ENCODE peak calls at places on chromosomes 5 and 9, in four cellular contexts. E, H, Q and N are unnamed samples.

GRCh38 chr9:77712533-77713130 is 64.5 kb upstream of the GNA14 start:
- DNase-seq in E (no peak), H (no peak), Q (no peak), N (no peak)

GRCh38 chr9:135029871-135030710 is 57.4 kb upstream of the OLFM1 start:
- DNase-seq in E (no peak), H (no peak), Q (no peak), N (no peak)

GRCh38 chr5:103234239-103234975 is 24.2 kb upstream of the MACIR start:
- DNase-seq in E (no peak), H (no peak), Q (no peak), N (no peak)

GRCh38 chr9:111599092-111599947 is at the start of gene PTGR1:
- DNase-seq in E (peak; percentile 38), H (peak; percentile 91), Q (peak; percentile 75), N (peak; percentile 88)

GRCh38 chr5:142472306-142472951 is 147.6 kb upstream of the SPRY4 start:
- DNase-seq in E (no peak), H (no peak), Q (no peak), N (no peak)

GRCh38 chr9:136019041-136019680 is 58.0 kb upstream of the UBAC1 start:
- DNase-seq in E (no peak), H (no peak), Q (no peak), N (peak; percentile 47)

GRCh38 chr9:89528131-89528530 is 30.2 kb upstream of the SEMA4D start:
- DNase-seq in E (no peak), H (no peak), Q (no peak), N (no peak)

GRCh38 chr5:172931001-172931536 is 28.2 kb upstream of the RPL26L1 start:
- DNase-seq in E (no peak), H (peak; percentile 81), Q (no peak), N (no peak)